ENCODE peak calls at places on chromosomes 16 and 17, in six cellular contexts. Y is lower lobe of right lung, T is neural progenitor cell, R is spleen, L is cardiac muscle cell, C is nephron progenitor cell. Z is an unnamed sample.

GRCh38 chr16:58614860-58615259 is 14.8 kb downstream of the CNOT1 start:
- DNase-seq in C (no peak), L (no peak), T (no peak), Y (no peak), R (peak; percentile 31), Z (no peak)

GRCh38 chr16:1747934-1748333 is 23.4 kb downstream of the NME3 start:
- DNase-seq in R (no peak), T (no peak), L (no peak), Y (no peak), C (no peak), Z (no peak)

GRCh38 chr16:70577256-70577698 is 53.7 kb downstream of the SF3B3 start:
- DNase-seq in C (no peak), R (no peak), L (no peak), Y (no peak), T (no peak), Z (no peak)

GRCh38 chr17:30378191-30378796 is 433 bp upstream of the CPD start:
- DNase-seq in T (peak; percentile 45), R (peak; percentile 88), Y (peak; percentile 65), C (peak; percentile 23), L (peak; percentile 24), Z (no peak)

GRCh38 chr16:84141143-84141670 is 3.8 kb downstream of the HSDL1 start:
- DNase-seq in Y (no peak), C (no peak), R (no peak), L (no peak), T (no peak), Z (no peak)

GRCh38 chr16:3214904-3215600 is 19.9 kb downstream of the ZNF200 start:
- DNase-seq in Y (no peak), C (no peak), T (no peak), R (no peak), L (no peak), Z (no peak)

GRCh38 chr17:66541461-66542182 is 239.2 kb downstream of the PRKCA start:
- DNase-seq in R (no peak), Y (no peak), C (no peak), T (no peak), L (no peak), Z (no peak)

GRCh38 chr17:30559656-30560055 is 82.4 kb downstream of the GOSR1 start:
- DNase-seq in T (no peak), C (no peak), Y (no peak), L (no peak), R (no peak), Z (no peak)

GRCh38 chr17:78925662-78926555 is 722 bp upstream of the TIMP2 start:
- DNase-seq in T (peak; percentile 45), C (peak; percentile 37), Y (peak; percentile 83), R (peak; percentile 90), L (no peak), Z (no peak)

GRCh38 chr17:70344356-70345060 is 175.2 kb downstream of the KCNJ2 start:
- DNase-seq in L (no peak), T (no peak), Y (no peak), C (no peak), R (no peak), Z (no peak)

GRCh38 chr16:23324727-23325126 is 22.6 kb downstream of the SCNN1B start:
- DNase-seq in T (no peak), R (no peak), Y (peak; percentile 90), L (no peak), C (no peak), Z (no peak)

GRCh38 chr16:67068212-67068753 is 39.3 kb downstream of the CBFB start:
- DNase-seq in T (no peak), R (no peak), C (no peak), L (no peak), Y (no peak), Z (no peak)

GRCh38 chr16:87821346-87822001 is 47.8 kb downstream of the SLC7A5 start:
- DNase-seq in C (no peak), R (no peak), L (no peak), T (peak; percentile 48), Y (no peak), Z (no peak)

GRCh38 chr16:17538942-17539341 is 68.2 kb upstream of the XYLT1 start:
- DNase-seq in C (no peak), Y (no peak), R (no peak), L (no peak), T (no peak), Z (no peak)

GRCh38 chr17:51372345-51373004 is 112.1 kb downstream of the UTP18 start:
- DNase-seq in R (no peak), L (no peak), Y (no peak), C (no peak), T (peak; percentile 19), Z (peak; percentile 17)

GRCh38 chr17:37476431-37477130 is 13.1 kb upstream of the DUSP14 start:
- DNase-seq in R (no peak), T (no peak), C (no peak), Y (no peak), L (no peak), Z (no peak)

GRCh38 chr17:48244814-48245213 is 137.2 kb downstream of the SNX11 start:
- DNase-seq in C (no peak), Y (no peak), R (no peak), L (no peak), T (no peak), Z (no peak)

GRCh38 chr17:19867094-19867653 is 562 bp downstream of the ULK2 start:
- DNase-seq in R (peak; percentile 89), L (peak; percentile 81), T (peak; percentile 88), C (peak; percentile 67), Y (peak; percentile 83), Z (no peak)

DNA sequence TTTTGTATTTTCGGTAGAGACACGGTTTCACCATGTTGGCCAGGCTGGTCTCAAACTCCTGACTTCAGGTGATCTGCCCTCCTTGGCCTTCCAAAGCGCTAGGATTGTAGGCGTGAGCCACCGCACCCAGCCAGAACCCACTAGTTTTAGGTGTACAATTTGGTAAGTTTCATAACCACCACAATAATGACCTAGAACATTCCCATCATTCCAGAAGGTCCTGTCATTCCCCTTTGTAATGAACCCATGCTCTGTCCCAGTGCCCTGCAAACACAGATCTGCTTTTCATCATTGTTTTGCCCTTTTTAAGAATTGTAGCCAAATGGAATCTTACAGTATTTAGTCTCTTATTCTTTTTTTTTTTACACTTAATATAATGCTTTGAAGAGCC is 35.6 kb upstream of the IRF8 start:
- DNase-seq in R (no peak), T (no peak), L (no peak), Y (no peak), C (no peak), Z (no peak)
- TF ChIP-seq CTCF in R (no peak), T (no peak), L (no peak), Y (no peak), C (no peak), Z (no peak)

GRCh38 chr16:19095699-19096098 is 18.1 kb upstream of the ITPRIPL2 start:
- DNase-seq in L (no peak), Y (no peak), C (no peak), R (no peak), T (no peak), Z (no peak)

GRCh38 chr16:19092653-19093410 is 20.9 kb upstream of the ITPRIPL2 start:
- DNase-seq in Y (no peak), R (no peak), L (no peak), T (no peak), C (no peak), Z (no peak)

GRCh38 chr16:19093631-19094541 is 19.9 kb upstream of the ITPRIPL2 start:
- DNase-seq in T (no peak), L (no peak), C (no peak), Y (no peak), R (no peak), Z (no peak)

GRCh38 chr16:19098173-19098572 is 15.6 kb upstream of the ITPRIPL2 start:
- DNase-seq in Y (no peak), T (no peak), R (no peak), C (no peak), L (no peak), Z (no peak)

DNA sequence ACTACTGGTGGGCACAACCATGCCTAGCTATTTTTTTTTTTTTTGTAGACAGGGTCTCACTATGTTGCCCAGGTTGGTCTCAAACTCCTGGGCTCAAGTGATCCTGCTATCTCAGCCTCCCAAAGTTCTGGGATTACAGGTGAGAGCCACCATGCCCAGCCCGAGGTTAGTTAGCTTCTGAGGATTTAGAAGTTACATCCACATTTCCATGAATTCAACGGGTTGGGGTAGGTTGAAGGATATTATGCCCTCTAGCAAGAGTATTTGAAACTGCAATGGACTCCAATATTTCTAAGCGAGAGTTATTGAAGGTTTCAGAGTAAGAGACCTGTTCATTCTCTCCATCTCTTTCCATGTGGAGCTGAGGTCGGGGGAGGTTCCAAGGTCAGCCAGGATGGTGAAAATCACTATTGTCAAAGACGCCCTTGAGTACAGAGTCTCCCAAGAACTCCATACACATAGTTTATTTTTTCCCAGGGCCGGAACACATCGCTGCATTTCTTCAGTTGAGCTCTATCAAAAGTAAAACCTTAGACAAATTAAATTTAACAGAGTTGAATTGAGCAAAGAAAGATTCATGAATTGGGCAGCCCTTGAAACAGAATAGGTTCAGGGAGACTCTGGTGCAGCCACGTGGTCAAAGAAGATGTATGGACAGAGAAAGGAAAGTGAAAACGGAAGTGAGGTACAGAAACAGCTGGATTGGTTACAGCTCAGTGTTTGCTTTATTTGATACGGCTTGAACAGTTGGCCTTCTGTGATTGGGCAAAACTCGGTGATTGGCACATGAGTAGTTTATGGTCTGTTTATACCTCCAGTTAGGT is 19.0 kb upstream of the ITPRIPL2 start:
- DNase-seq in T (no peak), R (no peak), C (no peak), Y (no peak), L (no peak), Z (no peak)
- TF ChIP-seq CTCF in T (no peak), R (no peak), C (no peak), Y (no peak), L (peak; percentile 13), Z (no peak)

GRCh38 chr16:80317132-80318098 is 223.4 kb upstream of the DYNLRB2 start:
- DNase-seq in Y (no peak), T (peak; percentile 34), L (peak; percentile 92), R (no peak), C (peak; percentile 14), Z (no peak)
- TF ChIP-seq CTCF in Y (peak; percentile 34), T (peak; percentile 53), L (no peak), R (no peak), C (peak; percentile 29), Z (peak; percentile 54)

GRCh38 chr17:13114601-13115024 is 96.8 kb upstream of the ELAC2 start:
- DNase-seq in R (no peak), T (peak; percentile 87), L (peak; percentile 76), C (peak; percentile 68), Y (no peak), Z (no peak)
- TF ChIP-seq CTCF in R (peak; percentile 55), T (peak; percentile 86), L (peak; percentile 91), C (peak; percentile 86), Y (peak; percentile 71), Z (peak; percentile 66)

GRCh38 chr16:14308357-14308723 is 237.2 kb downstream of the MRTFB start:
- DNase-seq in T (no peak), Y (no peak), L (no peak), C (no peak), R (peak; percentile 25), Z (no peak)
- TF ChIP-seq CTCF in T (no peak), Y (no peak), L (no peak), C (no peak), R (no peak), Z (no peak)

DNA sequence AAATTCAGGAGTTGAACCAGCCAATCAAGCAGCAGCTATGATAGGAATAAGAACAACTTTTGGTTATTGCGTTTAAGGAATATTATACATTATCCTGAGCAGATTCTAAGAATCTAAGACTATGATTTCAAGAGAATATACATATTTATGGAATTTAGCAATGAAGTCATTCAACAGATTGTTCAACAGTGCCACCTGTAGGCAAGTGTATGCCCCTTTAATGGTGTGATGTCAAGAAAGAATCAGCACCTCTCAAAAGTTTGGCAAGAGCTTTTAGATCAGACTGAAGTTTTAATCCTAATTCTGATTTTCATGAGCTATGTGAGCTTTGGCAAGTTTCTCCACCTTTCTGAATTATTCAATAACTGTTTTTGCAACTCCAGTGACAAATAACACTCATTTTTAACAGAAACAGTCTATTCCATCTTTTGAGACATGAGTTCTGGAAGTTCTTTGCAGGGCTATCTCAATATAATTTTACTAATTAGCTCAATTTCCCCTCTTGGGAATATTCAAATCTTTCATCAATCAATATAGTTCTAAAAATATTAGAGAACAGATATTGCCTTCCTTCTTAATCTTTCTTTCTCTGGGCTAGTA is 474.3 kb upstream of the TOM1L1 start:
- DNase-seq in L (peak; percentile 57), T (peak; percentile 53), C (no peak), Y (no peak), R (no peak), Z (no peak)
- TF ChIP-seq CTCF in L (no peak), T (peak; percentile 75), C (peak; percentile 46), Y (peak; percentile 28), R (no peak), Z (peak; percentile 65)